ENCODE peak calls at places on chromosomes 3 and 15, in ten cellular contexts. L is dorsolateral prefrontal cortex, Q is tibial artery, K is psoas muscle, A is WERI-Rb-1, W is IMR-90, R is tibial nerve, M is adrenal gland, E is pancreas, U is AG04450. T is an unnamed sample.

GRCh38 chr15:81526029-81526428 is 152.0 kb upstream of the TMC3 start:
- DNase-seq in R (no peak), M (no peak), A (no peak), K (no peak), Q (no peak), L (no peak), U (no peak), E (no peak), W (no peak), T (no peak)

GRCh38 chr3:186097663-186098451 is 11.0 kb downstream of the ETV5 start:
- DNase-seq in L (peak), W (peak), M (peak), K (peak), R (peak), Q (peak), A (peak), U (no peak), E (peak), T (peak)

GRCh38 chr15:38894260-38894948 is 329.8 kb upstream of the RASGRP1 start:
- DNase-seq in R (no peak), W (peak), K (no peak), M (no peak), A (no peak), Q (no peak), E (no peak), U (peak), L (no peak), T (peak)

GRCh38 chr3:127368186-127369032 is 80.6 kb upstream of the PRR20G start:
- DNase-seq in A (no peak), E (no peak), L (no peak), M (no peak), Q (no peak), K (no peak), W (no peak), U (no peak), R (no peak), T (no peak)

GRCh38 chr15:90209591-90209990 is 8.5 kb downstream of the SEMA4B start:
- DNase-seq in L (no peak), E (no peak), U (no peak), K (no peak), Q (no peak), M (no peak), A (no peak), W (no peak), R (no peak), T (peak)

GRCh38 chr15:83206387-83206970 is 1.1 kb downstream of the HDGFL3 start:
- DNase-seq in R (no peak), Q (no peak), M (peak), K (no peak), A (peak), W (no peak), U (no peak), L (no peak), E (no peak), T (no peak)

GRCh38 chr15:66237513-66238235 is 15.9 kb downstream of the MEGF11 start:
- DNase-seq in K (no peak), L (no peak), M (no peak), E (no peak), Q (no peak), R (no peak), U (no peak), W (no peak), A (no peak), T (no peak)

GRCh38 chr3:157418104-157418503 is 18.5 kb upstream of the PTX3 start:
- DNase-seq in W (peak), Q (no peak), K (no peak), M (no peak), L (no peak), U (no peak), E (no peak), R (no peak), A (no peak), T (peak)

GRCh38 chr3:126309861-126310655 is 47.1 kb downstream of the KLF15 start:
- DNase-seq in K (no peak), E (no peak), U (no peak), M (no peak), R (no peak), A (peak), L (no peak), W (no peak), Q (peak), T (no peak)

GRCh38 chr3:8559351-8559750 is 57.7 kb downstream of the LMCD1 start:
- DNase-seq in W (no peak), A (no peak), U (no peak), Q (no peak), K (no peak), R (no peak), E (no peak), L (no peak), M (no peak), T (no peak)

DNA sequence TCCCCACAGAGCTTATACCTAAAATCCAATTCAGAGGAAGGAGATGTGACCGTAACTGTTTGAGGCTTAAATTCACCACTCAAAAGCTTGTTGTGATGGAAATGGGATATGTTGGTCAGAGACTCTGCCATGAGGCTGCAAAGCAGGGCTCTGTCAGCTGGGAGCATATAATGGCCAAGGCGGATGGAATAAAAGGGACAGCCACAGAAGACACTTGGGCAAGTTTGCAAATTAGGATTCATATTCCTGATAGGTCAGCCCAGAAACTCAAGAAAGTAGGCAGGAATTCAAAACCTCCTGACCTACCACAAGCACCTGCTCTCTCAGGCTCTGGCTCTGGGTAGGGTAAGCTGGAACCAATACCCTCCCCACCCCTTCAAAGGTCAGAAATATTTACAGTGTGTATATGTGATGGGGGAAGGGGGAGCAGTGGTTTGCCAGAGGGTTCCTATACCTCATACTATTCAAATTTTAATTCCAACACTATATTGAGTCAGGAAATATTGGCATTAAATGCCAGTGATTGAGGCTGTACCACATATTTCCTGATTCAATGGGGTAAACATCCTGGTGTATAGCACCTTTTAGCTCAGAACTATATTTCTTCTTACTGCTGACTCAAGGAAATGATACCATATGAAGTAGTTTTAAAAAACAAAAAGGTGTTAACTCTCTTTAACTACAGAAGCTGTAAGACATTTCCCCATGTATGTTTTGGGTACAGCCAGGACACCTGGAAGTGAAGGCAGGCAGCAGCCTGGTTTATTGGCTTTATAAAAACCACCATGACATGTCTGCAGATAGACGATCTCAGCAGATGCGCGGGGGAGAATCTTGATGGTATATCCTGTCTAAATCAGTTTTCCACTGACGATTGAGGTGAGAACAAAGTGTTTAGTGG is 19.2 kb downstream of the FYCO1 start:
- DNase-seq in E (no peak), K (no peak), Q (no peak), R (no peak), W (no peak), U (no peak), A (no peak), L (no peak), M (no peak), T (no peak)
- H3K4me3 ChIP-seq in E (no peak), K (no peak), Q (no peak), R (no peak), W (no peak), U (no peak), A (no peak), L (no peak), M (no peak), T (no peak)

GRCh38 chr3:35529337-35529736 is 110.0 kb upstream of the ARPP21 start:
- DNase-seq in R (no peak), Q (no peak), L (no peak), A (no peak), K (no peak), M (no peak), U (no peak), W (no peak), E (no peak), T (no peak)
- TF ChIP-seq CTCF in R (no peak), Q (no peak), L (no peak), A (no peak), K (no peak), M (no peak), U (no peak), W (no peak), E (no peak), T (no peak)

DNA sequence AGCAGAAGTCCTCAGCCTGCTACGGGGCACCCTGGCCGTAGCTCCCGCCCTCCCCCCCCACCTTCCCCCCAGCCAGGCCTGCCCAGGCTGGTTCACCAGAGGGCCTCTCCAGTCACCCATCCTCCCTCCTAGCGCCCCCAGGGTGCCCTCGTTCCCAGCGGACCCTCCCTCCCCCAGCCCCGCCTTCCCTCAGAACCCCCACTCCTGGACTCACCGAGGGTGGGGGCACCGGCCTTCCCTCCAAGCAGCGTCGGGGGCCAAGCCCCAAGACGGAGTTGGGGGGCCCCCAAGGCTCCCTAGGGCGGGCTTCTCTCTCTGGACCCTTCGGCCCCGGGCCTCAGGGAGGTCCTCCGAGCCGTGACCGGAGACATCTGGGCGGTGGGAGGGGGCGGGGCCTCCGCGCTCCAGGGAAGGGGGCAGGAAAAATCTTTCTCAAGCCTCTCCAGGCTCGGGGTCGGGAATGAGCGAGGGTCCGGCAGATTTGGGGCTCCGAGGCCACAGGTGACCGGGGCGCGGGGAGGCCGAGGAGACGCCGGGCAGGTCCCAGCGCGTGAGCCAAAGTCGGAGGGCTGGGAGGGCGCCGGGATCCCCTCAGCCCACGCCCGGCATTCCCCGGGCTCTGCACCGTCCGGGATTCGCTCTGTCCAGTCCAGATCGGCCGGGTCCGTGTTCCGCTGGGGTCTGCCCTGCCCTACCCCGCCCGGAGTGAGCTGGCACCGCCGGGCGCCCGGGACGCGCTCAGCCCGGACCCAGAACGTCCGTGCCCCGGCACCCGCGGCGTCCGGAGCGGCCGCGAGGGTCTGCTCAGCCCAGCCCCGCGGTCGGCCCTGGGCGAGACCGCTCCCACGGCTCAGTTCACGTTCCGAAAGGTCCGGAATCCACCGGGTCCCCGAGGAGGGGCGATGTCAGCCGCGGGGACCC is 995 bp downstream of the INSYN1 start:
- DNase-seq in W (no peak), A (peak), U (no peak), Q (no peak), R (no peak), L (no peak), K (no peak), E (peak), M (no peak), T (no peak)
- H3K4me3 ChIP-seq in W (peak), A (peak), U (peak), Q (peak), R (peak), L (peak), K (peak), E (peak), M (peak), T (peak)

DNA sequence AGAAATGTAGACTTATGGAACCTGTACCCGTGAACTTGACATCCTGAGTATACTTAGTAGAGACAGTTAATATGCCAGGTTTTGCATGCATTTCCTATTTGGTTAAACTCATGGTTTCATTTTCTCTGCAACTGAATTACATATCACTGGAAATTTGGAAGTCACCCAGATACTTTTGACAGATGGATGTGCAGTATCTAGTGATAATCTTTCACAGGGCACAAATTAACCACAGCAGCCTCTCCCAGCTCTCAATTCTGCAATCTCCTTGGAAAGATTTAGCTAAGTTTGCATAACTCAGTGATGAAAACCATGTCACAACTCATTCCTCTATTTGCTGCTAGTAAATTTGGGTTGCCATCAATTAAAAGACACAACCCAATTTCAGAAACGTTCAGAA is 162.3 kb upstream of the TPM1 start:
- DNase-seq in A (no peak), Q (no peak), R (no peak), M (no peak), W (peak), U (no peak), K (no peak), L (no peak), E (no peak), T (no peak)
- TF ChIP-seq CTCF in A (no peak), Q (no peak), R (no peak), M (no peak), W (no peak), U (no peak), K (no peak), L (no peak), E (no peak), T (no peak)

GRCh38 chr3:177441281-177441812 is 244.1 kb upstream of the TBL1XR1 start:
- DNase-seq in L (no peak), Q (no peak), M (no peak), E (no peak), R (no peak), K (no peak), U (no peak), W (no peak), A (no peak), T (no peak)
- H3K4me3 ChIP-seq in L (no peak), Q (no peak), M (no peak), E (no peak), R (no peak), K (no peak), U (no peak), W (no peak), A (no peak), T (no peak)

T was measured in bronchial epithelial cell.